ENCODE peak calls at places on chromosomes 3 and 15, in six cellular contexts. One of them, this sample, is unnamed.

GRCh38 chr3:138774529-138775253 is 60.0 kb downstream of the PIK3CB start:
- DNase-seq in OCI-LY7: no peak
- DNase-seq in nephron progenitor cell: no peak
- DNase-seq in mammary epithelial cell: peak; percentile 98
- DNase-seq in EL: peak; percentile 99
- DNase-seq in stimulated activated CD4-positive, alpha-beta T cell treated with anti-CD3 and anti-CD28 coated beads, Interleukin-1b, Interleukin-23, amount 100 ng/mL, for 4 hours: no peak
- DNase-seq in this sample: peak; percentile 45

GRCh38 chr3:101179637-101180036 is 140.7 kb downstream of the IMPG2 start:
- DNase-seq in OCI-LY7: no peak
- DNase-seq in nephron progenitor cell: no peak
- DNase-seq in mammary epithelial cell: no peak
- DNase-seq in stimulated activated CD4-positive, alpha-beta T cell treated with anti-CD3 and anti-CD28 coated beads, Interleukin-1b, Interleukin-23, amount 100 ng/mL, for 4 hours: no peak
- DNase-seq in EL: peak; percentile 85
- DNase-seq in this sample: peak; percentile 9

GRCh38 chr3:196219194-196219969 is 3.0 kb downstream of the SLC51A start:
- DNase-seq in OCI-LY7: peak; percentile 59
- DNase-seq in mammary epithelial cell: peak; percentile 90
- DNase-seq in stimulated activated CD4-positive, alpha-beta T cell treated with anti-CD3 and anti-CD28 coated beads, Interleukin-1b, Interleukin-23, amount 100 ng/mL, for 4 hours: peak; percentile 52
- DNase-seq in EL: peak; percentile 88
- DNase-seq in nephron progenitor cell: no peak
- DNase-seq in this sample: peak; percentile 70

GRCh38 chr3:196177567-196177966 is 33.6 kb downstream of the ZDHHC19 start:
- DNase-seq in stimulated activated CD4-positive, alpha-beta T cell treated with anti-CD3 and anti-CD28 coated beads, Interleukin-1b, Interleukin-23, amount 100 ng/mL, for 4 hours: no peak
- DNase-seq in mammary epithelial cell: no peak
- DNase-seq in nephron progenitor cell: no peak
- DNase-seq in EL: no peak
- DNase-seq in OCI-LY7: no peak
- DNase-seq in this sample: no peak

GRCh38 chr3:140096037-140096436 is 161.1 kb downstream of the CLSTN2 start:
- DNase-seq in mammary epithelial cell: no peak
- DNase-seq in nephron progenitor cell: no peak
- DNase-seq in stimulated activated CD4-positive, alpha-beta T cell treated with anti-CD3 and anti-CD28 coated beads, Interleukin-1b, Interleukin-23, amount 100 ng/mL, for 4 hours: no peak
- DNase-seq in EL: no peak
- DNase-seq in OCI-LY7: no peak
- DNase-seq in this sample: no peak

GRCh38 chr15:75233504-75234190 is 24.5 kb upstream of the GOLGA6C start:
- DNase-seq in OCI-LY7: no peak
- DNase-seq in mammary epithelial cell: no peak
- DNase-seq in nephron progenitor cell: no peak
- DNase-seq in EL: no peak
- DNase-seq in stimulated activated CD4-positive, alpha-beta T cell treated with anti-CD3 and anti-CD28 coated beads, Interleukin-1b, Interleukin-23, amount 100 ng/mL, for 4 hours: no peak
- DNase-seq in this sample: no peak

GRCh38 chr15:38853608-38854007 is 289.0 kb upstream of the RASGRP1 start:
- DNase-seq in mammary epithelial cell: peak; percentile 24
- DNase-seq in EL: peak; percentile 52
- DNase-seq in nephron progenitor cell: peak; percentile 36
- DNase-seq in stimulated activated CD4-positive, alpha-beta T cell treated with anti-CD3 and anti-CD28 coated beads, Interleukin-1b, Interleukin-23, amount 100 ng/mL, for 4 hours: peak; percentile 18
- DNase-seq in OCI-LY7: peak; percentile 11
- DNase-seq in this sample: peak; percentile 39

GRCh38 chr3:20323307-20323927 is 137.4 kb upstream of the SGO1 start:
- DNase-seq in OCI-LY7: no peak
- DNase-seq in stimulated activated CD4-positive, alpha-beta T cell treated with anti-CD3 and anti-CD28 coated beads, Interleukin-1b, Interleukin-23, amount 100 ng/mL, for 4 hours: no peak
- DNase-seq in EL: no peak
- DNase-seq in mammary epithelial cell: no peak
- DNase-seq in nephron progenitor cell: no peak
- DNase-seq in this sample: no peak

GRCh38 chr15:31082771-31083393 is 18.6 kb downstream of the TRPM1 start:
- DNase-seq in OCI-LY7: no peak
- DNase-seq in EL: no peak
- DNase-seq in mammary epithelial cell: no peak
- DNase-seq in stimulated activated CD4-positive, alpha-beta T cell treated with anti-CD3 and anti-CD28 coated beads, Interleukin-1b, Interleukin-23, amount 100 ng/mL, for 4 hours: no peak
- DNase-seq in nephron progenitor cell: no peak
- DNase-seq in this sample: no peak

GRCh38 chr15:87031545-87032230 is 952.0 kb downstream of the AGBL1 start:
- DNase-seq in stimulated activated CD4-positive, alpha-beta T cell treated with anti-CD3 and anti-CD28 coated beads, Interleukin-1b, Interleukin-23, amount 100 ng/mL, for 4 hours: no peak
- DNase-seq in OCI-LY7: no peak
- DNase-seq in EL: no peak
- DNase-seq in mammary epithelial cell: peak; percentile 55
- DNase-seq in nephron progenitor cell: no peak
- DNase-seq in this sample: no peak

GRCh38 chr15:60004019-60004845 is at the start of gene FOXB1:
- DNase-seq in EL: no peak
- DNase-seq in OCI-LY7: no peak
- DNase-seq in nephron progenitor cell: peak; percentile 80
- DNase-seq in mammary epithelial cell: no peak
- DNase-seq in stimulated activated CD4-positive, alpha-beta T cell treated with anti-CD3 and anti-CD28 coated beads, Interleukin-1b, Interleukin-23, amount 100 ng/mL, for 4 hours: no peak
- DNase-seq in this sample: no peak

GRCh38 chr3:106609666-106610301 is 741.0 kb upstream of the CBLB start:
- DNase-seq in mammary epithelial cell: peak; percentile 62
- DNase-seq in nephron progenitor cell: peak; percentile 59
- DNase-seq in EL: peak; percentile 86
- DNase-seq in stimulated activated CD4-positive, alpha-beta T cell treated with anti-CD3 and anti-CD28 coated beads, Interleukin-1b, Interleukin-23, amount 100 ng/mL, for 4 hours: peak; percentile 60
- DNase-seq in OCI-LY7: peak; percentile 64
- DNase-seq in this sample: peak; percentile 70

GRCh38 chr3:184360070-184360833 is 1.2 kb downstream of the CLCN2 start:
- DNase-seq in OCI-LY7: no peak
- DNase-seq in stimulated activated CD4-positive, alpha-beta T cell treated with anti-CD3 and anti-CD28 coated beads, Interleukin-1b, Interleukin-23, amount 100 ng/mL, for 4 hours: no peak
- DNase-seq in nephron progenitor cell: no peak
- DNase-seq in EL: no peak
- DNase-seq in mammary epithelial cell: no peak
- DNase-seq in this sample: no peak

GRCh38 chr15:65424683-65425082 is 1.9 kb upstream of the IGDCC4 start:
- DNase-seq in OCI-LY7: no peak
- DNase-seq in mammary epithelial cell: no peak
- DNase-seq in stimulated activated CD4-positive, alpha-beta T cell treated with anti-CD3 and anti-CD28 coated beads, Interleukin-1b, Interleukin-23, amount 100 ng/mL, for 4 hours: no peak
- DNase-seq in EL: no peak
- DNase-seq in nephron progenitor cell: no peak
- DNase-seq in this sample: no peak

GRCh38 chr3:178875157-178875556 is 196.5 kb downstream of the ZMAT3 start:
- DNase-seq in stimulated activated CD4-positive, alpha-beta T cell treated with anti-CD3 and anti-CD28 coated beads, Interleukin-1b, Interleukin-23, amount 100 ng/mL, for 4 hours: no peak
- DNase-seq in mammary epithelial cell: no peak
- DNase-seq in nephron progenitor cell: no peak
- DNase-seq in OCI-LY7: no peak
- DNase-seq in EL: no peak
- DNase-seq in this sample: no peak

GRCh38 chr3:36729204-36730056 is 34.9 kb downstream of the DCLK3 start:
- DNase-seq in EL: peak; percentile 51
- DNase-seq in mammary epithelial cell: peak; percentile 28
- DNase-seq in OCI-LY7: peak; percentile 55
- DNase-seq in nephron progenitor cell: no peak
- DNase-seq in stimulated activated CD4-positive, alpha-beta T cell treated with anti-CD3 and anti-CD28 coated beads, Interleukin-1b, Interleukin-23, amount 100 ng/mL, for 4 hours: no peak
- DNase-seq in this sample: no peak

GRCh38 chr15:90594297-90594696 is 64.6 kb downstream of the CRTC3 start:
- DNase-seq in mammary epithelial cell: no peak
- DNase-seq in nephron progenitor cell: no peak
- DNase-seq in OCI-LY7: peak; percentile 93
- DNase-seq in EL: no peak
- DNase-seq in stimulated activated CD4-positive, alpha-beta T cell treated with anti-CD3 and anti-CD28 coated beads, Interleukin-1b, Interleukin-23, amount 100 ng/mL, for 4 hours: peak; percentile 75
- DNase-seq in this sample: no peak

GRCh38 chr3:166291510-166291909 is 454.3 kb upstream of the BCHE start:
- DNase-seq in EL: no peak
- DNase-seq in nephron progenitor cell: no peak
- DNase-seq in stimulated activated CD4-positive, alpha-beta T cell treated with anti-CD3 and anti-CD28 coated beads, Interleukin-1b, Interleukin-23, amount 100 ng/mL, for 4 hours: no peak
- DNase-seq in OCI-LY7: no peak
- DNase-seq in mammary epithelial cell: no peak
- DNase-seq in this sample: no peak

GRCh38 chr15:57329582-57330367 is 46.5 kb upstream of the CGNL1 start:
- DNase-seq in OCI-LY7: no peak
- DNase-seq in nephron progenitor cell: no peak
- DNase-seq in stimulated activated CD4-positive, alpha-beta T cell treated with anti-CD3 and anti-CD28 coated beads, Interleukin-1b, Interleukin-23, amount 100 ng/mL, for 4 hours: no peak
- DNase-seq in mammary epithelial cell: no peak
- DNase-seq in EL: no peak
- DNase-seq in this sample: no peak

GRCh38 chr3:181752202-181752671 is 40.5 kb downstream of the SOX2 start:
- DNase-seq in mammary epithelial cell: peak; percentile 36
- DNase-seq in stimulated activated CD4-positive, alpha-beta T cell treated with anti-CD3 and anti-CD28 coated beads, Interleukin-1b, Interleukin-23, amount 100 ng/mL, for 4 hours: no peak
- DNase-seq in nephron progenitor cell: no peak
- DNase-seq in EL: no peak
- DNase-seq in OCI-LY7: no peak
- DNase-seq in this sample: peak; percentile 80

This sample was measured in BE2C.